ENCODE peak calls at places on chromosomes 1 and 21, in seven cellular contexts. F, Y, J, C, B, O and W are unnamed samples.

GRCh38 chr1:17545354-17545753 is 5.9 kb downstream of the ARHGEF10L start:
- DNase-seq in F (no peak), Y (no peak), J (no peak), C (no peak), B (no peak), O (no peak), W (no peak)

GRCh38 chr1:5554111-5554510 is 438.1 kb downstream of the NPHP4 start:
- DNase-seq in F (no peak), Y (no peak), J (no peak), C (no peak), B (no peak), O (no peak), W (no peak)

GRCh38 chr1:76145332-76145731 is 70.8 kb downstream of the ST6GALNAC3 start:
- DNase-seq in F (no peak), Y (no peak), J (no peak), C (no peak), B (no peak), O (no peak), W (no peak)

GRCh38 chr1:226195144-226195543 is 8.6 kb upstream of the ACBD3 start:
- DNase-seq in F (no peak), Y (peak; percentile 42), J (no peak), C (no peak), B (no peak), O (no peak), W (no peak)

GRCh38 chr1:92858564-92859399 is 26.9 kb downstream of the RPL5 start:
- DNase-seq in F (peak; percentile 83), Y (peak; percentile 71), J (peak; percentile 59), C (peak; percentile 84), B (no peak), O (peak; percentile 13), W (peak; percentile 10)

GRCh38 chr1:20493839-20494608 is 8.0 kb upstream of the CAMK2N1 start:
- DNase-seq in F (peak; percentile 88), Y (peak; percentile 88), J (peak; percentile 51), C (peak; percentile 79), B (peak; percentile 81), O (peak; percentile 67), W (peak; percentile 68)

GRCh38 chr1:207035877-207036558 is 3.5 kb upstream of the C1orf116 start:
- DNase-seq in F (no peak), Y (no peak), J (no peak), C (no peak), B (no peak), O (no peak), W (no peak)

GRCh38 chr1:202462342-202463076 is 114.0 kb downstream of the PPP1R12B start:
- DNase-seq in F (peak; percentile 77), Y (no peak), J (no peak), C (no peak), B (no peak), O (no peak), W (no peak)

GRCh38 chr1:44294588-44295007 is 60.5 kb downstream of the ERI3 start:
- DNase-seq in F (peak; percentile 78), Y (peak; percentile 41), J (no peak), C (peak; percentile 31), B (no peak), O (no peak), W (no peak)

GRCh38 chr1:154747841-154748766 is 122.0 kb downstream of the KCNN3 start:
- DNase-seq in F (no peak), Y (peak; percentile 78), J (peak; percentile 66), C (no peak), B (no peak), O (peak; percentile 56), W (peak; percentile 64)

GRCh38 chr1:9922342-9922741 is 12.3 kb upstream of the CTNNBIP1 start:
- DNase-seq in F (no peak), Y (no peak), J (no peak), C (no peak), B (no peak), O (no peak), W (no peak)

GRCh38 chr1:172040466-172040865 is 199.2 kb downstream of the DNM3 start:
- DNase-seq in F (no peak), Y (no peak), J (no peak), C (no peak), B (no peak), O (no peak), W (no peak)

GRCh38 chr1:64476251-64476952 is 6.5 kb downstream of the CACHD1 start:
- DNase-seq in F (no peak), Y (no peak), J (no peak), C (no peak), B (no peak), O (no peak), W (no peak)

GRCh38 chr1:41650176-41650519 is 165.7 kb upstream of the EDN2 start:
- DNase-seq in F (no peak), Y (no peak), J (no peak), C (no peak), B (no peak), O (no peak), W (no peak)

GRCh38 chr21:35814858-35815619 is 245.3 kb downstream of the SETD4 start:
- DNase-seq in F (no peak), Y (no peak), J (no peak), C (no peak), B (no peak), O (no peak), W (no peak)

GRCh38 chr1:196858811-196859210 is 29.0 kb upstream of the CFHR4 start:
- DNase-seq in F (peak; percentile 45), Y (no peak), J (no peak), C (no peak), B (no peak), O (no peak), W (no peak)

DNA sequence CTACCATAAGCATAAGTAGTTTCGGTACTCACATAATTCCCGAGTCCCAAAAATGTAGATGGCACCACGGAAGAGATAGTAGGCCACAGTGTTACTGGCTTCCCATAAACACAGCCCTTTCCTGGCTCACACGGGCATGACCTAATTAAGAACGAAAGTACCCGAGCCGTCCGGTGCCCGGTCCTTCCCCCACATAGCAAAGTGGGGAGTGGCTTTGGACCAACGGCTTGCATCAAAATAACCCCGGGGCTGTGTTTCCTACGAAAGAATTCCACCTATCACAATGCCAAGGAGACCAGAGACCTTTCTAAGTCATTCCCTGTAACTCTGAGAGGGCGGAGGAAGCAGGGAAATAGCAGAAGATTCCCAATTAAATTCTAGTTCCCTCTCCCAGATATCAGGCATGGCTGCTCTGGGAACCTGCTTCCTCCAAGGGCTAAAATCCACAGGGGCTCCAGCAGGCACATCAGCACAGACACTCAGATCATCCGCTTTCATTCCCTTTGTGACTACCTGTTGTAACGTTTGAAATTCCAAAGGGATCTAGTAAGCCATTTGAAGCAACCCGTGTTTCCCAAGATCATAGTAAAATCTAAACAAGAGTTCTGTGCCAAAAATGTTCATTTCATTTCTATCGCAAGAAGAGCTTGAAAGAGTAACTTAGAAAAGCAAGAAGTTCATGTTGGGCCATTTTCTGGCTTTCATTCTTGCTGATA is at the start of gene TMPRSS3:
- DNase-seq in F (no peak), Y (no peak), J (no peak), C (no peak), B (no peak), O (no peak), W (no peak)
- TF ChIP-seq TAF1 in F (no peak), Y (no peak), J (no peak), C (no peak), B (no peak), O (no peak), W (no peak)

GRCh38 chr1:223363057-223363855 is 720 bp downstream of the SUSD4 start:
- DNase-seq in F (no peak), Y (peak; percentile 72), J (no peak), C (no peak), B (no peak), O (no peak), W (no peak)

GRCh38 chr1:223358826-223359225 is 5.2 kb downstream of the SUSD4 start:
- DNase-seq in F (no peak), Y (no peak), J (no peak), C (no peak), B (no peak), O (no peak), W (no peak)

GRCh38 chr1:223364685-223365382 is 858 bp upstream of the SUSD4 start:
- DNase-seq in F (peak; percentile 46), Y (no peak), J (no peak), C (no peak), B (no peak), O (no peak), W (peak; percentile 10)

DNA sequence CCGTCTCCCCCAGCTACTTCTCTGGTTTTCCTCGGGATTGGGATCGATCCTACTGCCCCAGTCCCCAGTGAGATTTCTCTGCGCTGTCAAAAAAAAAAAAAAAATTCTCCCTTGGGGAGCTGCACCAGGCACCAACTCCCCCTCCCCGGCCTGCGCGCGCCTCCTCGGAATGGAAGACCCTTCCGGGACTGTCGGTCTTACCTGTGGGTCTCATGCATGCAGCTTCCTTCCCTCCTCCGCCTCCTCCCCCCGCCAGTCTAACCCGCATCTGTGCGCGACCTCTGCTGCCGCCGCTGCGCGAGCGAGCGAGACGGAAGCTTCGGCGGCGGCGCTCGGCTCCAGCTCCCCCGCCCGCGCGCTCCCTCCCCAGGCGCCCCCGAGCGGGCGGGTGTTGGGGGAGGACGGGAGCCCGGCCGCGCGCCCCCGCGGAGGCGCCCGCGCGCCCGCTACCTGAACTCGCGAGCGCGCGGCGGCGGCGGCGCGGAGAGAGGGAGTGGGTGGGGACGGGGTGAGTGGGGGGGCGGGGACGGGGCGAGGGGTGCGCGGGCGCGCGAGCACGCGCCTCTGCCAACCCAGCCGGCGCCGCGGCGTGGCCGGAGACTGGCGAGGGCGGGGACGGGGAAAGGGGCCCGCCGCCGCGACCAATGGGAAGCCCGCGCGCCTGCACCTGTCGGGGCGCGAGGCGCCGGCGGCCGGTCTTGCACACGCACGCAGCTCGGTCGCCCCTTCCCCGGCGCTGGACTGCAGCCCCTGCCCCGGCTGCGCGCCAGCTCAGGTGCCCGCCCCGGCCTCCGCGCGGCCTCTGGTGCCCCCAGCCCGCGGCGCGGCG is at the start of gene SUSD4:
- DNase-seq in F (peak; percentile 72), Y (peak; percentile 88), J (no peak), C (no peak), B (no peak), O (peak; percentile 30), W (peak; percentile 35)
- TF ChIP-seq TAF1 in F (no peak), Y (no peak), J (no peak), C (no peak), B (no peak), O (no peak), W (no peak)

GRCh38 chr1:211825990-211826389 is 4.6 kb downstream of the LPGAT1 start:
- DNase-seq in F (no peak), Y (no peak), J (no peak), C (no peak), B (no peak), O (no peak), W (no peak)
- TF ChIP-seq TAF1 in F (no peak), Y (no peak), J (no peak), C (no peak), B (no peak), O (no peak), W (no peak)

DNA sequence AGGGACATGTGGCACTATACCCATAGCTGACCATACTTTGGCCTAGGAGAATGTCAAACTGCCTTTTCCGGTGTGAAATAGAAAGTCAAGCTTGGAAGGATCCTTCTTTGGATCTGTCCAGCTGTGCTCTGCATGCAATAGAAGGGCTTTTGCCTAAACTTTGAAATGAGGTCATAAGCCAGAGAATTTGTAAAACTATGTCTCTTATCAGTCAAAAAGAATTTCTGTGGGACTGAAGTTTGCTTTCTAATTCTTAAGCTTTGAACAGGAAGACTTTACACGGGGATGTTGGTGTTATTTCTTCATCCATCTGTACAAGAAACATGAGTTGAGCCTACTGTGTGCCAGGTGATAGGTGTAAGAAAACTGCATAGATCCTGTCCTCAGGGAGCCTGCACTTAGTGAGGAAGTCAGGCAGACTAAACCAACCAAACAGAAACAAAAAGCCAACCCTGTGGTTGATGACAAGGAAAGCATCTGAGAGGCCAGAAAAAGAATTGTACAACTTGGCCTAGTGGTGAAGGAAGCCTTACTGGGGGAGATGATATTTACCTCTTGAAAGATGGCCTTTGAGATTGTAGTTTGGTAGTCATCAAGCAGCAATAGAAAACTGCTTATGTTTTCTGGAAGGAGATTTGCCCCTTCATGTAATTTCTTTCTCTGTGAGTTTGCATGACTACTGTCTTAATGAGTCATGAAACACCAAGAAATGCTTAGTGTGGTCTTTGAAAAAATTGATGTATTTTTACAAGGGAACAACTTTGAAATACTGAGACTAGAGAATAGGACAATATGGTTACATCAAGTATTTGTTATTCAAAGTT is 24.8 kb downstream of the TGFB2 start:
- DNase-seq in F (no peak), Y (no peak), J (no peak), C (no peak), B (no peak), O (no peak), W (no peak)
- TF ChIP-seq TAF1 in F (no peak), Y (no peak), J (no peak), C (no peak), B (no peak), O (no peak), W (no peak)